ENCODE peak calls at places on chromosomes 13 and 19, in nine cellular contexts. V is hippocampal formation; Y is AG04450; L is activated naive CD4-positive, alpha-beta T cell treated with anti-CD3 and anti-CD28 coated beads for 36 hours; N is mucosa of gallbladder; D is GDM1; O is ELR; Q is PC-3; A is activated CD8-positive, alpha-beta memory T cell treated with anti-CD3 and anti-CD28 coated beads, Interleukin-2, amount 10 ng/mL, durations not matched to agents 7 days and 5 days. S is an unnamed sample.

GRCh38 chr19:46115396-46116109 is 8.9 kb downstream of the IGFL3 start:
- DNase-seq in N (no peak), D (no peak), O (peak; percentile 73), L (peak; percentile 85), V (no peak), A (peak; percentile 71), Q (peak; percentile 85), Y (peak; percentile 39), S (no peak)

GRCh38 chr13:24022568-24022967 is 125.3 kb upstream of the C1QTNF9B start:
- DNase-seq in N (no peak), Q (no peak), V (no peak), A (no peak), L (no peak), D (no peak), Y (no peak), O (no peak), S (no peak)

GRCh38 chr19:5687360-5688198 is 2.5 kb upstream of the RPL36 start:
- DNase-seq in N (no peak), L (no peak), Y (no peak), A (no peak), D (no peak), O (no peak), Q (no peak), V (no peak), S (no peak)

GRCh38 chr19:48987323-48987722 is 5.8 kb downstream of the GYS1 start:
- DNase-seq in D (no peak), A (no peak), Y (no peak), V (no peak), O (no peak), N (no peak), Q (no peak), L (no peak), S (no peak)

GRCh38 chr13:107867701-107868661 is 347.4 kb downstream of the LIG4 start:
- DNase-seq in N (peak; percentile 36), A (no peak), O (peak; percentile 20), Q (peak; percentile 61), Y (no peak), D (no peak), L (peak; percentile 16), V (peak; percentile 28), S (no peak)

GRCh38 chr13:23722726-23723453 is 152.7 kb downstream of the TNFRSF19 start:
- DNase-seq in O (no peak), D (no peak), Y (no peak), N (no peak), Q (no peak), V (no peak), A (no peak), L (no peak), S (no peak)

GRCh38 chr13:28027607-28028364 is 39.3 kb upstream of the URAD start:
- DNase-seq in A (no peak), L (peak; percentile 6), Y (no peak), Q (no peak), O (no peak), D (no peak), V (no peak), N (no peak), S (no peak)

GRCh38 chr13:20908714-20909497 is 6.4 kb upstream of the XPO4 start:
- DNase-seq in N (no peak), A (no peak), L (no peak), D (no peak), V (no peak), Y (no peak), Q (no peak), O (no peak), S (no peak)

GRCh38 chr13:21673592-21674270 is 2.9 kb downstream of the FGF9 start:
- DNase-seq in Y (no peak), O (peak; percentile 48), N (peak; percentile 34), D (no peak), L (peak; percentile 26), Q (peak; percentile 42), V (no peak), A (no peak), S (no peak)

S was measured in GM04503.